ENCODE peak calls at places on chromosome 19, in seven cellular contexts. One of them, this sample, is unnamed.
A peak's percentile ranks its signal among the peaks of the same experiment; 100 is the strongest.

GRCh38 chr19:58009666-58010301 is 7.2 kb upstream of the ZNF606 start:
- DNase-seq in ovary: peak; percentile 76
- DNase-seq in body of pancreas: peak; percentile 84
- DNase-seq in left ventricle myocardium inferior: peak; percentile 85
- DNase-seq in stimulated activated CD4-positive, alpha-beta T cell treated with anti-CD3 and anti-CD28 coated beads, Interleukin-15, amount 100 ng/mL, for 24 hours: peak; percentile 71
- DNase-seq in activated CD4-positive, alpha-beta T cell treated with anti-CD3 and anti-CD28 coated beads, Interleukin-2, amount 50 U/mL, for 24 hours: no peak
- DNase-seq in kidney tubule cell: peak; percentile 79
- DNase-seq in this sample: peak; percentile 90

GRCh38 chr19:48853483-48853882 is 14.9 kb downstream of the PLEKHA4 start:
- DNase-seq in ovary: no peak
- DNase-seq in body of pancreas: no peak
- DNase-seq in left ventricle myocardium inferior: no peak
- DNase-seq in stimulated activated CD4-positive, alpha-beta T cell treated with anti-CD3 and anti-CD28 coated beads, Interleukin-15, amount 100 ng/mL, for 24 hours: no peak
- DNase-seq in activated CD4-positive, alpha-beta T cell treated with anti-CD3 and anti-CD28 coated beads, Interleukin-2, amount 50 U/mL, for 24 hours: no peak
- DNase-seq in kidney tubule cell: no peak
- DNase-seq in this sample: no peak

GRCh38 chr19:6626764-6627163 is 35.8 kb upstream of the CD70 start:
- DNase-seq in ovary: no peak
- DNase-seq in body of pancreas: no peak
- DNase-seq in left ventricle myocardium inferior: no peak
- DNase-seq in stimulated activated CD4-positive, alpha-beta T cell treated with anti-CD3 and anti-CD28 coated beads, Interleukin-15, amount 100 ng/mL, for 24 hours: no peak
- DNase-seq in activated CD4-positive, alpha-beta T cell treated with anti-CD3 and anti-CD28 coated beads, Interleukin-2, amount 50 U/mL, for 24 hours: no peak
- DNase-seq in kidney tubule cell: no peak
- DNase-seq in this sample: no peak

GRCh38 chr19:15455996-15456395 is 6.2 kb upstream of the WIZ start:
- DNase-seq in ovary: no peak
- DNase-seq in body of pancreas: no peak
- DNase-seq in left ventricle myocardium inferior: no peak
- DNase-seq in stimulated activated CD4-positive, alpha-beta T cell treated with anti-CD3 and anti-CD28 coated beads, Interleukin-15, amount 100 ng/mL, for 24 hours: no peak
- DNase-seq in activated CD4-positive, alpha-beta T cell treated with anti-CD3 and anti-CD28 coated beads, Interleukin-2, amount 50 U/mL, for 24 hours: no peak
- DNase-seq in kidney tubule cell: no peak
- DNase-seq in this sample: no peak

GRCh38 chr19:41657157-41657556 is 30.3 kb upstream of the CEACAM4 start:
- DNase-seq in ovary: no peak
- DNase-seq in body of pancreas: no peak
- DNase-seq in left ventricle myocardium inferior: no peak
- DNase-seq in stimulated activated CD4-positive, alpha-beta T cell treated with anti-CD3 and anti-CD28 coated beads, Interleukin-15, amount 100 ng/mL, for 24 hours: no peak
- DNase-seq in activated CD4-positive, alpha-beta T cell treated with anti-CD3 and anti-CD28 coated beads, Interleukin-2, amount 50 U/mL, for 24 hours: no peak
- DNase-seq in kidney tubule cell: no peak
- DNase-seq in this sample: no peak

GRCh38 chr19:50759886-50760285 is 10.4 kb upstream of the GPR32 start:
- DNase-seq in ovary: no peak
- DNase-seq in body of pancreas: no peak
- DNase-seq in left ventricle myocardium inferior: no peak
- DNase-seq in stimulated activated CD4-positive, alpha-beta T cell treated with anti-CD3 and anti-CD28 coated beads, Interleukin-15, amount 100 ng/mL, for 24 hours: no peak
- DNase-seq in activated CD4-positive, alpha-beta T cell treated with anti-CD3 and anti-CD28 coated beads, Interleukin-2, amount 50 U/mL, for 24 hours: no peak
- DNase-seq in kidney tubule cell: no peak
- DNase-seq in this sample: no peak

GRCh38 chr19:49497790-49498106 is 1.5 kb downstream of the RPS11 start:
- DNase-seq in ovary: no peak
- DNase-seq in body of pancreas: no peak
- DNase-seq in left ventricle myocardium inferior: no peak
- DNase-seq in stimulated activated CD4-positive, alpha-beta T cell treated with anti-CD3 and anti-CD28 coated beads, Interleukin-15, amount 100 ng/mL, for 24 hours: peak; percentile 39
- DNase-seq in activated CD4-positive, alpha-beta T cell treated with anti-CD3 and anti-CD28 coated beads, Interleukin-2, amount 50 U/mL, for 24 hours: no peak
- DNase-seq in kidney tubule cell: no peak
- DNase-seq in this sample: no peak

GRCh38 chr19:38664503-38665211 is 17.2 kb downstream of the ACTN4 start:
- DNase-seq in ovary: no peak
- DNase-seq in body of pancreas: no peak
- DNase-seq in left ventricle myocardium inferior: no peak
- DNase-seq in stimulated activated CD4-positive, alpha-beta T cell treated with anti-CD3 and anti-CD28 coated beads, Interleukin-15, amount 100 ng/mL, for 24 hours: no peak
- DNase-seq in activated CD4-positive, alpha-beta T cell treated with anti-CD3 and anti-CD28 coated beads, Interleukin-2, amount 50 U/mL, for 24 hours: no peak
- DNase-seq in kidney tubule cell: no peak
- DNase-seq in this sample: no peak

GRCh38 chr19:15246198-15246481 is 13.9 kb upstream of the EPHX3 start:
- DNase-seq in ovary: no peak
- DNase-seq in body of pancreas: no peak
- DNase-seq in left ventricle myocardium inferior: no peak
- DNase-seq in stimulated activated CD4-positive, alpha-beta T cell treated with anti-CD3 and anti-CD28 coated beads, Interleukin-15, amount 100 ng/mL, for 24 hours: no peak
- DNase-seq in activated CD4-positive, alpha-beta T cell treated with anti-CD3 and anti-CD28 coated beads, Interleukin-2, amount 50 U/mL, for 24 hours: no peak
- DNase-seq in kidney tubule cell: no peak
- DNase-seq in this sample: no peak

GRCh38 chr19:13437919-13438618 is 68.2 kb downstream of the CACNA1A start:
- DNase-seq in ovary: no peak
- DNase-seq in body of pancreas: no peak
- DNase-seq in left ventricle myocardium inferior: no peak
- DNase-seq in stimulated activated CD4-positive, alpha-beta T cell treated with anti-CD3 and anti-CD28 coated beads, Interleukin-15, amount 100 ng/mL, for 24 hours: no peak
- DNase-seq in activated CD4-positive, alpha-beta T cell treated with anti-CD3 and anti-CD28 coated beads, Interleukin-2, amount 50 U/mL, for 24 hours: no peak
- DNase-seq in kidney tubule cell: no peak
- DNase-seq in this sample: no peak

GRCh38 chr19:41431426-41432386 is 4.5 kb upstream of the B3GNT8 start:
- DNase-seq in ovary: no peak
- DNase-seq in body of pancreas: no peak
- DNase-seq in left ventricle myocardium inferior: peak; percentile 82
- DNase-seq in stimulated activated CD4-positive, alpha-beta T cell treated with anti-CD3 and anti-CD28 coated beads, Interleukin-15, amount 100 ng/mL, for 24 hours: no peak
- DNase-seq in activated CD4-positive, alpha-beta T cell treated with anti-CD3 and anti-CD28 coated beads, Interleukin-2, amount 50 U/mL, for 24 hours: no peak
- DNase-seq in kidney tubule cell: no peak
- DNase-seq in this sample: peak; percentile 81

GRCh38 chr19:3548594-3548993 is 8.8 kb downstream of the MFSD12 start:
- DNase-seq in ovary: no peak
- DNase-seq in body of pancreas: peak; percentile 43
- DNase-seq in left ventricle myocardium inferior: no peak
- DNase-seq in stimulated activated CD4-positive, alpha-beta T cell treated with anti-CD3 and anti-CD28 coated beads, Interleukin-15, amount 100 ng/mL, for 24 hours: no peak
- DNase-seq in activated CD4-positive, alpha-beta T cell treated with anti-CD3 and anti-CD28 coated beads, Interleukin-2, amount 50 U/mL, for 24 hours: no peak
- DNase-seq in kidney tubule cell: no peak
- DNase-seq in this sample: no peak

GRCh38 chr19:44673510-44673909 is 2.2 kb downstream of the CEACAM19 start:
- DNase-seq in ovary: no peak
- DNase-seq in body of pancreas: no peak
- DNase-seq in left ventricle myocardium inferior: no peak
- DNase-seq in stimulated activated CD4-positive, alpha-beta T cell treated with anti-CD3 and anti-CD28 coated beads, Interleukin-15, amount 100 ng/mL, for 24 hours: no peak
- DNase-seq in activated CD4-positive, alpha-beta T cell treated with anti-CD3 and anti-CD28 coated beads, Interleukin-2, amount 50 U/mL, for 24 hours: no peak
- DNase-seq in kidney tubule cell: no peak
- DNase-seq in this sample: no peak

GRCh38 chr19:3386447-3387234 is 20.3 kb downstream of the NFIC start:
- DNase-seq in ovary: no peak
- DNase-seq in body of pancreas: no peak
- DNase-seq in left ventricle myocardium inferior: peak; percentile 66
- DNase-seq in stimulated activated CD4-positive, alpha-beta T cell treated with anti-CD3 and anti-CD28 coated beads, Interleukin-15, amount 100 ng/mL, for 24 hours: no peak
- DNase-seq in activated CD4-positive, alpha-beta T cell treated with anti-CD3 and anti-CD28 coated beads, Interleukin-2, amount 50 U/mL, for 24 hours: no peak
- DNase-seq in kidney tubule cell: no peak
- DNase-seq in this sample: peak; percentile 76

GRCh38 chr19:18377026-18377425 is 8.9 kb upstream of the GDF15 start:
- DNase-seq in ovary: no peak
- DNase-seq in body of pancreas: peak; percentile 65
- DNase-seq in left ventricle myocardium inferior: no peak
- DNase-seq in stimulated activated CD4-positive, alpha-beta T cell treated with anti-CD3 and anti-CD28 coated beads, Interleukin-15, amount 100 ng/mL, for 24 hours: no peak
- DNase-seq in activated CD4-positive, alpha-beta T cell treated with anti-CD3 and anti-CD28 coated beads, Interleukin-2, amount 50 U/mL, for 24 hours: no peak
- DNase-seq in kidney tubule cell: no peak
- DNase-seq in this sample: no peak

GRCh38 chr19:50882188-50882587 is 8.9 kb downstream of the KLK2 start:
- DNase-seq in ovary: no peak
- DNase-seq in body of pancreas: no peak
- DNase-seq in left ventricle myocardium inferior: no peak
- DNase-seq in stimulated activated CD4-positive, alpha-beta T cell treated with anti-CD3 and anti-CD28 coated beads, Interleukin-15, amount 100 ng/mL, for 24 hours: no peak
- DNase-seq in activated CD4-positive, alpha-beta T cell treated with anti-CD3 and anti-CD28 coated beads, Interleukin-2, amount 50 U/mL, for 24 hours: no peak
- DNase-seq in kidney tubule cell: no peak
- DNase-seq in this sample: no peak

GRCh38 chr19:3721131-3721899 is 13.1 kb downstream of the TJP3 start:
- DNase-seq in ovary: peak; percentile 80
- DNase-seq in body of pancreas: peak; percentile 97
- DNase-seq in left ventricle myocardium inferior: peak; percentile 66
- DNase-seq in stimulated activated CD4-positive, alpha-beta T cell treated with anti-CD3 and anti-CD28 coated beads, Interleukin-15, amount 100 ng/mL, for 24 hours: peak; percentile 92
- DNase-seq in activated CD4-positive, alpha-beta T cell treated with anti-CD3 and anti-CD28 coated beads, Interleukin-2, amount 50 U/mL, for 24 hours: peak; percentile 78
- DNase-seq in kidney tubule cell: peak; percentile 91
- DNase-seq in this sample: peak; percentile 75

GRCh38 chr19:35468637-35469036 is 20.6 kb downstream of the FFAR2 start:
- DNase-seq in ovary: peak; percentile 32
- DNase-seq in body of pancreas: peak; percentile 75
- DNase-seq in left ventricle myocardium inferior: peak; percentile 39
- DNase-seq in stimulated activated CD4-positive, alpha-beta T cell treated with anti-CD3 and anti-CD28 coated beads, Interleukin-15, amount 100 ng/mL, for 24 hours: peak; percentile 69
- DNase-seq in activated CD4-positive, alpha-beta T cell treated with anti-CD3 and anti-CD28 coated beads, Interleukin-2, amount 50 U/mL, for 24 hours: peak; percentile 10
- DNase-seq in kidney tubule cell: peak; percentile 57
- DNase-seq in this sample: peak; percentile 50

GRCh38 chr19:15810335-15810734 is 5.1 kb downstream of the OR10H1 start:
- DNase-seq in ovary: no peak
- DNase-seq in body of pancreas: peak; percentile 10
- DNase-seq in left ventricle myocardium inferior: no peak
- DNase-seq in stimulated activated CD4-positive, alpha-beta T cell treated with anti-CD3 and anti-CD28 coated beads, Interleukin-15, amount 100 ng/mL, for 24 hours: no peak
- DNase-seq in activated CD4-positive, alpha-beta T cell treated with anti-CD3 and anti-CD28 coated beads, Interleukin-2, amount 50 U/mL, for 24 hours: no peak
- DNase-seq in kidney tubule cell: peak; percentile 61
- DNase-seq in this sample: no peak

GRCh38 chr19:10086032-10086903 is at the start of gene SHFL:
- DNase-seq in ovary: peak; percentile 86
- DNase-seq in body of pancreas: peak; percentile 80
- DNase-seq in left ventricle myocardium inferior: peak; percentile 72
- DNase-seq in stimulated activated CD4-positive, alpha-beta T cell treated with anti-CD3 and anti-CD28 coated beads, Interleukin-15, amount 100 ng/mL, for 24 hours: peak; percentile 87
- DNase-seq in activated CD4-positive, alpha-beta T cell treated with anti-CD3 and anti-CD28 coated beads, Interleukin-2, amount 50 U/mL, for 24 hours: peak; percentile 65
- DNase-seq in kidney tubule cell: peak; percentile 62
- DNase-seq in this sample: peak; percentile 70

GRCh38 chr19:20664917-20665781 is 3.8 kb upstream of the ZNF626 start:
- DNase-seq in ovary: peak; percentile 39
- DNase-seq in body of pancreas: peak; percentile 52
- DNase-seq in left ventricle myocardium inferior: peak; percentile 29
- DNase-seq in stimulated activated CD4-positive, alpha-beta T cell treated with anti-CD3 and anti-CD28 coated beads, Interleukin-15, amount 100 ng/mL, for 24 hours: no peak
- DNase-seq in activated CD4-positive, alpha-beta T cell treated with anti-CD3 and anti-CD28 coated beads, Interleukin-2, amount 50 U/mL, for 24 hours: no peak
- DNase-seq in kidney tubule cell: peak; percentile 11
- DNase-seq in this sample: peak; percentile 21

GRCh38 chr19:19075126-19075525 is 11.3 kb downstream of the SLC25A42 start:
- DNase-seq in ovary: no peak
- DNase-seq in body of pancreas: no peak
- DNase-seq in left ventricle myocardium inferior: no peak
- DNase-seq in stimulated activated CD4-positive, alpha-beta T cell treated with anti-CD3 and anti-CD28 coated beads, Interleukin-15, amount 100 ng/mL, for 24 hours: no peak
- DNase-seq in activated CD4-positive, alpha-beta T cell treated with anti-CD3 and anti-CD28 coated beads, Interleukin-2, amount 50 U/mL, for 24 hours: no peak
- DNase-seq in kidney tubule cell: no peak
- DNase-seq in this sample: no peak

GRCh38 chr19:41226053-41226873 is 7.2 kb downstream of the AXL start:
- DNase-seq in ovary: peak; percentile 93
- DNase-seq in body of pancreas: peak; percentile 80
- DNase-seq in left ventricle myocardium inferior: peak; percentile 65
- DNase-seq in stimulated activated CD4-positive, alpha-beta T cell treated with anti-CD3 and anti-CD28 coated beads, Interleukin-15, amount 100 ng/mL, for 24 hours: peak; percentile 60
- DNase-seq in activated CD4-positive, alpha-beta T cell treated with anti-CD3 and anti-CD28 coated beads, Interleukin-2, amount 50 U/mL, for 24 hours: peak; percentile 13
- DNase-seq in kidney tubule cell: peak; percentile 94
- DNase-seq in this sample: peak; percentile 78

GRCh38 chr19:18304496-18305312 is 18.2 kb downstream of the LSM4 start:
- DNase-seq in ovary: peak; percentile 89
- DNase-seq in body of pancreas: peak; percentile 69
- DNase-seq in left ventricle myocardium inferior: peak; percentile 89
- DNase-seq in stimulated activated CD4-positive, alpha-beta T cell treated with anti-CD3 and anti-CD28 coated beads, Interleukin-15, amount 100 ng/mL, for 24 hours: peak; percentile 93
- DNase-seq in activated CD4-positive, alpha-beta T cell treated with anti-CD3 and anti-CD28 coated beads, Interleukin-2, amount 50 U/mL, for 24 hours: no peak
- DNase-seq in kidney tubule cell: peak; percentile 84
- DNase-seq in this sample: peak; percentile 94

GRCh38 chr19:44925114-44925891 is 10.9 kb downstream of the APOC1 start:
- DNase-seq in ovary: peak; percentile 78
- DNase-seq in body of pancreas: peak; percentile 47
- DNase-seq in left ventricle myocardium inferior: peak; percentile 78
- DNase-seq in stimulated activated CD4-positive, alpha-beta T cell treated with anti-CD3 and anti-CD28 coated beads, Interleukin-15, amount 100 ng/mL, for 24 hours: no peak
- DNase-seq in activated CD4-positive, alpha-beta T cell treated with anti-CD3 and anti-CD28 coated beads, Interleukin-2, amount 50 U/mL, for 24 hours: no peak
- DNase-seq in kidney tubule cell: no peak
- DNase-seq in this sample: peak; percentile 86

GRCh38 chr19:43425567-43426392 is 11.1 kb downstream of the TEX101 start:
- DNase-seq in ovary: no peak
- DNase-seq in body of pancreas: peak; percentile 71
- DNase-seq in left ventricle myocardium inferior: no peak
- DNase-seq in stimulated activated CD4-positive, alpha-beta T cell treated with anti-CD3 and anti-CD28 coated beads, Interleukin-15, amount 100 ng/mL, for 24 hours: no peak
- DNase-seq in activated CD4-positive, alpha-beta T cell treated with anti-CD3 and anti-CD28 coated beads, Interleukin-2, amount 50 U/mL, for 24 hours: no peak
- DNase-seq in kidney tubule cell: peak; percentile 12
- DNase-seq in this sample: no peak

GRCh38 chr19:10713317-10713716 is 4.6 kb upstream of the DNM2 start:
- DNase-seq in ovary: no peak
- DNase-seq in body of pancreas: no peak
- DNase-seq in left ventricle myocardium inferior: no peak
- DNase-seq in stimulated activated CD4-positive, alpha-beta T cell treated with anti-CD3 and anti-CD28 coated beads, Interleukin-15, amount 100 ng/mL, for 24 hours: no peak
- DNase-seq in activated CD4-positive, alpha-beta T cell treated with anti-CD3 and anti-CD28 coated beads, Interleukin-2, amount 50 U/mL, for 24 hours: no peak
- DNase-seq in kidney tubule cell: peak; percentile 30
- DNase-seq in this sample: no peak

GRCh38 chr19:39339636-39340035 is 2.6 kb upstream of the SAMD4B start:
- DNase-seq in ovary: no peak
- DNase-seq in body of pancreas: no peak
- DNase-seq in left ventricle myocardium inferior: no peak
- DNase-seq in stimulated activated CD4-positive, alpha-beta T cell treated with anti-CD3 and anti-CD28 coated beads, Interleukin-15, amount 100 ng/mL, for 24 hours: no peak
- DNase-seq in activated CD4-positive, alpha-beta T cell treated with anti-CD3 and anti-CD28 coated beads, Interleukin-2, amount 50 U/mL, for 24 hours: no peak
- DNase-seq in kidney tubule cell: no peak
- DNase-seq in this sample: no peak

GRCh38 chr19:3985643-3986259 is 488 bp upstream of the EEF2 start:
- DNase-seq in ovary: no peak
- DNase-seq in body of pancreas: no peak
- DNase-seq in left ventricle myocardium inferior: no peak
- DNase-seq in stimulated activated CD4-positive, alpha-beta T cell treated with anti-CD3 and anti-CD28 coated beads, Interleukin-15, amount 100 ng/mL, for 24 hours: no peak
- DNase-seq in activated CD4-positive, alpha-beta T cell treated with anti-CD3 and anti-CD28 coated beads, Interleukin-2, amount 50 U/mL, for 24 hours: no peak
- DNase-seq in kidney tubule cell: no peak
- DNase-seq in this sample: no peak

GRCh38 chr19:10392120-10392519 is 11.2 kb downstream of the CDC37 start:
- DNase-seq in ovary: no peak
- DNase-seq in body of pancreas: no peak
- DNase-seq in left ventricle myocardium inferior: no peak
- DNase-seq in stimulated activated CD4-positive, alpha-beta T cell treated with anti-CD3 and anti-CD28 coated beads, Interleukin-15, amount 100 ng/mL, for 24 hours: no peak
- DNase-seq in activated CD4-positive, alpha-beta T cell treated with anti-CD3 and anti-CD28 coated beads, Interleukin-2, amount 50 U/mL, for 24 hours: no peak
- DNase-seq in kidney tubule cell: no peak
- DNase-seq in this sample: no peak

GRCh38 chr19:54208784-54209057 is 8.1 kb downstream of the RPS9 start:
- DNase-seq in ovary: no peak
- DNase-seq in body of pancreas: peak; percentile 36
- DNase-seq in left ventricle myocardium inferior: no peak
- DNase-seq in stimulated activated CD4-positive, alpha-beta T cell treated with anti-CD3 and anti-CD28 coated beads, Interleukin-15, amount 100 ng/mL, for 24 hours: peak; percentile 50
- DNase-seq in activated CD4-positive, alpha-beta T cell treated with anti-CD3 and anti-CD28 coated beads, Interleukin-2, amount 50 U/mL, for 24 hours: no peak
- DNase-seq in kidney tubule cell: peak; percentile 22
- DNase-seq in this sample: no peak

GRCh38 chr19:36688058-36688457 is 646 bp downstream of the ZNF567 start:
- DNase-seq in ovary: no peak
- DNase-seq in body of pancreas: no peak
- DNase-seq in left ventricle myocardium inferior: no peak
- DNase-seq in stimulated activated CD4-positive, alpha-beta T cell treated with anti-CD3 and anti-CD28 coated beads, Interleukin-15, amount 100 ng/mL, for 24 hours: no peak
- DNase-seq in activated CD4-positive, alpha-beta T cell treated with anti-CD3 and anti-CD28 coated beads, Interleukin-2, amount 50 U/mL, for 24 hours: no peak
- DNase-seq in kidney tubule cell: no peak
- DNase-seq in this sample: no peak

GRCh38 chr19:52237771-52238400 is 31.5 kb upstream of the ZNF766 start:
- DNase-seq in ovary: peak; percentile 66
- DNase-seq in body of pancreas: peak; percentile 67
- DNase-seq in left ventricle myocardium inferior: peak; percentile 29
- DNase-seq in stimulated activated CD4-positive, alpha-beta T cell treated with anti-CD3 and anti-CD28 coated beads, Interleukin-15, amount 100 ng/mL, for 24 hours: peak; percentile 62
- DNase-seq in activated CD4-positive, alpha-beta T cell treated with anti-CD3 and anti-CD28 coated beads, Interleukin-2, amount 50 U/mL, for 24 hours: peak; percentile 26
- DNase-seq in kidney tubule cell: peak; percentile 66
- DNase-seq in this sample: no peak

GRCh38 chr19:32767951-32768679 is 48.5 kb downstream of the TDRD12 start:
- DNase-seq in ovary: no peak
- DNase-seq in body of pancreas: no peak
- DNase-seq in left ventricle myocardium inferior: no peak
- DNase-seq in stimulated activated CD4-positive, alpha-beta T cell treated with anti-CD3 and anti-CD28 coated beads, Interleukin-15, amount 100 ng/mL, for 24 hours: no peak
- DNase-seq in activated CD4-positive, alpha-beta T cell treated with anti-CD3 and anti-CD28 coated beads, Interleukin-2, amount 50 U/mL, for 24 hours: no peak
- DNase-seq in kidney tubule cell: no peak
- DNase-seq in this sample: no peak

GRCh38 chr19:54489766-54490165 is 12.9 kb upstream of the LAIR2 start:
- DNase-seq in ovary: no peak
- DNase-seq in body of pancreas: no peak
- DNase-seq in left ventricle myocardium inferior: no peak
- DNase-seq in stimulated activated CD4-positive, alpha-beta T cell treated with anti-CD3 and anti-CD28 coated beads, Interleukin-15, amount 100 ng/mL, for 24 hours: no peak
- DNase-seq in activated CD4-positive, alpha-beta T cell treated with anti-CD3 and anti-CD28 coated beads, Interleukin-2, amount 50 U/mL, for 24 hours: no peak
- DNase-seq in kidney tubule cell: no peak
- DNase-seq in this sample: no peak

GRCh38 chr19:18795540-18795939 is 4.4 kb upstream of the COMP start:
- DNase-seq in ovary: no peak
- DNase-seq in body of pancreas: no peak
- DNase-seq in left ventricle myocardium inferior: no peak
- DNase-seq in stimulated activated CD4-positive, alpha-beta T cell treated with anti-CD3 and anti-CD28 coated beads, Interleukin-15, amount 100 ng/mL, for 24 hours: no peak
- DNase-seq in activated CD4-positive, alpha-beta T cell treated with anti-CD3 and anti-CD28 coated beads, Interleukin-2, amount 50 U/mL, for 24 hours: no peak
- DNase-seq in kidney tubule cell: no peak
- DNase-seq in this sample: no peak

GRCh38 chr19:52397310-52398090 is at the start of gene ZNF528:
- DNase-seq in ovary: peak; percentile 94
- DNase-seq in body of pancreas: peak; percentile 95
- DNase-seq in left ventricle myocardium inferior: peak; percentile 97
- DNase-seq in stimulated activated CD4-positive, alpha-beta T cell treated with anti-CD3 and anti-CD28 coated beads, Interleukin-15, amount 100 ng/mL, for 24 hours: peak; percentile 96
- DNase-seq in activated CD4-positive, alpha-beta T cell treated with anti-CD3 and anti-CD28 coated beads, Interleukin-2, amount 50 U/mL, for 24 hours: peak; percentile 87
- DNase-seq in kidney tubule cell: peak; percentile 93
- DNase-seq in this sample: peak; percentile 97